ENCODE peak calls at places on chromosomes 7 and 10, in four cellular contexts. A is IMR-90, W is H9, Z is H1. V is an unnamed sample.

GRCh38 chr10:122233857-122234348 is 37.2 kb upstream of the BTBD16 start:
- DNase-seq in Z (no peak), W (no peak), A (no peak), V (no peak)

GRCh38 chr7:145919712-145920111 is 196.9 kb upstream of the CNTNAP2 start:
- DNase-seq in A (no peak), Z (no peak), W (no peak), V (no peak)

GRCh38 chr10:69439813-69440506 is 11.3 kb upstream of the TSPAN15 start:
- DNase-seq in W (peak), Z (no peak), A (no peak), V (peak)

GRCh38 chr7:30308392-30308791 is 24.0 kb downstream of the ZNRF2 start:
- DNase-seq in W (no peak), A (peak), Z (no peak), V (no peak)

GRCh38 chr7:3893151-3893788 is 592.2 kb downstream of the SDK1 start:
- DNase-seq in W (no peak), A (no peak), Z (no peak), V (no peak)

GRCh38 chr7:148042935-148043334 is 547.6 kb upstream of the C7orf33 start:
- DNase-seq in W (no peak), Z (no peak), A (no peak), V (no peak)

GRCh38 chr7:127629268-127629854 is 11.4 kb upstream of the PAX4 start:
- DNase-seq in A (no peak), W (peak), Z (peak), V (peak)

GRCh38 chr7:653829-654764 is 72.4 kb upstream of the DNAAF5 start:
- DNase-seq in Z (no peak), W (no peak), A (no peak), V (no peak)

GRCh38 chr10:21737061-21737460 is 203.0 kb downstream of the MLLT10 start:
- DNase-seq in W (no peak), Z (no peak), A (no peak), V (no peak)

GRCh38 chr10:47145290-47145934 is 154.6 kb upstream of the GDF10 start:
- DNase-seq in Z (no peak), W (no peak), A (no peak), V (no peak)

GRCh38 chr7:73833251-73833919 is 2.6 kb downstream of the CLDN4 start:
- DNase-seq in W (peak), Z (no peak), A (no peak), V (peak)

GRCh38 chr7:47039899-47040298 is 542.0 kb downstream of the TNS3 start:
- DNase-seq in Z (no peak), W (no peak), A (peak), V (no peak)

GRCh38 chr7:95690367-95690947 is 81.9 kb upstream of the DYNC1I1 start:
- DNase-seq in A (peak), W (no peak), Z (no peak), V (peak)

GRCh38 chr7:127189885-127190284 is 62.9 kb downstream of the GRM8 start:
- DNase-seq in A (no peak), W (no peak), Z (no peak), V (peak)

GRCh38 chr7:134832367-134832766 is 52.9 kb downstream of the CALD1 start:
- DNase-seq in Z (no peak), A (no peak), W (no peak), V (no peak)

GRCh38 chr7:8037151-8037550 is 68.6 kb downstream of the GLCCI1 start:
- DNase-seq in W (no peak), A (no peak), Z (no peak), V (peak)

GRCh38 chr7:15309891-15310290 is 251.9 kb downstream of the AGMO start:
- DNase-seq in Z (no peak), W (no peak), A (peak), V (no peak)

GRCh38 chr10:82266438-82266837 is 391.4 kb downstream of the NRG3 start:
- DNase-seq in A (no peak), W (no peak), Z (no peak), V (no peak)

GRCh38 chr10:104937528-104937927 is 296.4 kb downstream of the SORCS3 start:
- DNase-seq in W (no peak), A (peak), Z (no peak), V (peak)

GRCh38 chr7:33710608-33711007 is 194.7 kb upstream of the BMPER start:
- DNase-seq in W (no peak), A (peak), Z (no peak), V (peak)

GRCh38 chr7:129006636-129007414 is 48.1 kb downstream of the TNPO3 start:
- DNase-seq in A (peak), W (no peak), Z (no peak), V (no peak)

GRCh38 chr7:144027070-144027469 is 21.7 kb upstream of the OR2A5 start:
- DNase-seq in Z (no peak), A (peak), W (no peak), V (peak)

DNA sequence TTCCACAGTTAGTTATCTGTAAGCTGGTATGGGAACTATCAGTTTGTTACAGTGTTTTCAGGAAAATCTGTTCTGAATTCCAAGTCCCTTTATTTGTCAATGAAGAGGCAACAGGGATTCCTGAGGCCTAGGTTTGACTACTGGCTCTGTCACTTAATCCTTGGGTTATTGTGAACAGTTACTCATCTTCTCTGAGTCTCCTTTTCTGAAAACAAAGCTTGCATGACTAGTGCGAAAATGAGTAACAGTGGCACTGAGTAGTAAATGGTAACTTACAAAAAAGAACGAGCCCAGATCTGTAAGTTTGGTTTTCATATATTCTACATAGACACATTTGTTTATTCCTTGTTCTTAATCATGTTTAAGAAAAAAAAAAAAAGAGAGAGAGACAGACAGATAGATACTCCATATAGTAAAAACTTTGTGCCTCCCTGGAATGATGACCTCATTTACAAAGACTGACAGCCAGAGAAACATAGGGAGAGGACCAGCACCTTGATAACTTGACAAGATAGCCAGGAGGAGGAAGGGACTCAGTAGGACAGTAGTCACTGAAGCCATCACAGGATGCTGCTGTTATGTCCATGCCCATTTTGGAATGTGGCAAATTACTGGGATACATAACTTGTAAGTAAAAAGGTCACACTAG is 1.9 kb downstream of the MRPS33 start:
- DNase-seq in W (no peak), Z (no peak), A (peak), V (peak)
- H3K9ac ChIP-seq in W (no peak), Z (no peak), A (no peak), V (no peak)

GRCh38 chr10:27099916-27100799 is at the start of gene ANKRD26:
- DNase-seq in W (peak), A (peak), Z (peak), V (peak)
- H3K56ac ChIP-seq in W (no peak), A (peak), Z (no peak), V (peak)

GRCh38 chr7:2312272-2312929 is 1.8 kb downstream of the SNX8 start:
- DNase-seq in A (no peak), Z (no peak), W (no peak), V (no peak)
- H3K18ac ChIP-seq in A (no peak), Z (no peak), W (no peak), V (no peak)

DNA sequence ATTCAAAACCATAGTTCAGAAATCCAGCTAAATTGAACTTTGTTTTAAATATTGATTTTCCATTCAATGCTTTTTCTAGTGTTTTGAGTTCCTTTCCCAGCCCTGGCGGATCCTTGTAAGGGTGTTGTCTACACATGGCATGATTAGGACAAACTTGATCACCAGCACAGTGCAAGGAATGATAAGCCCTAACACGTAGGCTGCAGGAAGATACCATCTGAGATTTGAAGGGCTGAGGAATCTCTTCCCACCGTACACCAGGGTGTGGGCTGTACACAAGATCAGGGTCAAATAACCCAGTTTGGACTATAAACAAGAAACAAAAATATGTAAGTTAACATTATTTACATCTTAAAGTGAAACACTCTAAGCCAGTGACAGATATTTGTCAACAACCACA is 27.4 kb downstream of the STEAP4 start:
- DNase-seq in A (no peak), Z (no peak), W (no peak), V (no peak)
- H3K9ac ChIP-seq in A (no peak), Z (no peak), W (no peak), V (no peak)

GRCh38 chr10:3531670-3532069 is 253.3 kb downstream of the KLF6 start:
- DNase-seq in A (no peak), W (no peak), Z (no peak), V (no peak)

GRCh38 chr10:3535001-3535400 is 250.0 kb downstream of the KLF6 start:
- DNase-seq in Z (no peak), W (no peak), A (no peak), V (no peak)

GRCh38 chr10:3532644-3533043 is 252.4 kb downstream of the KLF6 start:
- DNase-seq in A (no peak), Z (no peak), W (no peak), V (no peak)

GRCh38 chr10:3533296-3533695 is 251.7 kb downstream of the KLF6 start:
- DNase-seq in Z (no peak), W (no peak), A (no peak), V (no peak)

GRCh38 chr10:3534433-3534832 is 250.6 kb downstream of the KLF6 start:
- DNase-seq in Z (no peak), W (no peak), A (peak), V (peak)
- H3K56ac ChIP-seq in Z (no peak), W (no peak), A (no peak), V (no peak)

GRCh38 chr10:33335550-33335799 is 1.0 kb upstream of the NRP1 start:
- DNase-seq in A (no peak), W (peak), Z (no peak), V (no peak)
- H3K18ac ChIP-seq in A (no peak), W (no peak), Z (no peak), V (peak)

GRCh38 chr7:13988011-13988410 is 1.5 kb downstream of the ETV1 start:
- DNase-seq in W (no peak), Z (no peak), A (peak), V (peak)
- H3K9ac ChIP-seq in W (peak), Z (no peak), A (peak), V (peak)

GRCh38 chr10:129523723-129524316 is 56.8 kb downstream of the MGMT start:
- DNase-seq in W (peak), A (no peak), Z (no peak), V (no peak)

GRCh38 chr10:129523031-129523722 is 56.1 kb downstream of the MGMT start:
- DNase-seq in W (peak), A (no peak), Z (no peak), V (no peak)

GRCh38 chr10:129520440-129521080 is 53.5 kb downstream of the MGMT start:
- DNase-seq in W (peak), A (no peak), Z (no peak), V (no peak)

GRCh38 chr10:129521161-129522025 is 54.4 kb downstream of the MGMT start:
- DNase-seq in Z (no peak), A (no peak), W (peak), V (peak)

DNA sequence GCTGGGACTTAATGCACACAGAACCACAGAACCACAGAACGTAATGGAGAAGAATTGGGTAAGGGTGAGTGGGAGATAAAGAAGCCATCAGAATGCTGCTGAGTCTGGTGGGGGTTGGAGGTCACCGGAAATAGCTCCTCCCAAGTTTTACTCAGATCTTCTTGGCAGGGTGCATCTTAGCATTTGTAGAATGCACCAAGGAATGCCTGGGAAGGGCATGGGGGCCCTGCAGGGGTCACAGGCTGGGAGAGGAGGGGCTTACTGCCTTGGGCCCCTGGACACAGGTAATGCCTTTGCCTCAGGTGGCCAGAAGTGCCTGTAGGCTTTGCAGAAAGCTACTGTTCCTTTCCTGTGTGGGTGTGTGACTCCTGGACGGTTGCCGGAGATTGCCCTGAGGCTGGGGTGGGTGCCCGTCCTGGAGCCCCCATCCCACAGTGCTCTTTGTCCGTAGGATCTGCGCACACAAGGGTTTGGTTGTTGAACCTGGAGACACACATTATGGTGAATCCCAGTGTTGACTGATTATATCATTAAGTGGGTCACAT is 55.1 kb downstream of the MGMT start:
- DNase-seq in W (peak), A (no peak), Z (no peak), V (peak)
- H3K56ac ChIP-seq in W (no peak), A (no peak), Z (no peak), V (peak)

DNA sequence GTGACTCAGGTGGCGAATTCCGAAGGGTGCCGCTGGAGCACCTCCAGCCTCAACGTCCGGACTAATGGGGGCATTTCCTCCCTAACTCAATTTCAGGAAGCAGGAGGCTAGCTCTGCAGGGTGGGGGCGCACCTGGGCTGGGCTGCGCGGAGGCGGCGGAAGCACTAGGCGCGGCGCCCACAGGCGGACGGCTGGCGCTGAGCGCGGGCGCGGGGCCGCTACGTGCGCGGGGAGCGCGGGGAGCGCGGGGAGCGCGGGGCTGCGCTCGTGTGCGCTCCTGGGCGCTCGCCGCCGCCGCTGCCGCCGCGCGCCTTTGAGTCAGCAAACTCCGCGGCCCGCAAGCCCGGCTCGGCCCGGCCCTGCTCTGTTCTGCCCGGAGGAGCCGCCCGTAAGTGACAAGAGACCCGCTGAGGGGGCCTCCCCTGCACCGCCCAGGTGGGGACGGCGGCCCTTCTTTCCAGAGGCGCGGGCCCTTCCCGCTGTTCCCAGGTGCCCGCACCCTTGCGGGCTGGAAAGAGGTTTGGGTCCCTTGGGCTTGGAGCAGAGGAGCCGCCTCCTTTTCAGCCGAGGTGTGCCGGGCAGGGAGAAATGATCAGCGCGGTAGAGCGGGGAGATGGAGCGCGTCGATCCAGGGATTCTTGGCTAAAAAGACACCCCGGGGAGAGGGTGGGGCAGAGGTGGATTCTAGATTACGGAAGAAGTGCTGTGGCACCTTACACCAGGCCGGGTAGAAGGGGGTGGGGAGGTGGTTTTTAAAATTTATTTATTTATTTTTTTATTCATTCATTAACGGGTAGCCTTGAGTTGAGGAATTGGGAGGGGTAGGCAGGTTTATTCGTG is at the start of gene SNX10:
- DNase-seq in Z (peak), A (no peak), W (peak), V (peak)
- H3K18ac ChIP-seq in Z (no peak), A (no peak), W (no peak), V (peak)

V was measured in mesendoderm.